ENCODE peak calls at places on chromosomes 1 and 21, in four cellular contexts. One of them, this sample, is unnamed.

GRCh38 chr1:64539279-64539678 is 69.3 kb downstream of the CACHD1 start:
- DNase-seq in A673: no peak
- DNase-seq in ovary: no peak
- DNase-seq in K562: no peak
- DNase-seq in this sample: no peak

GRCh38 chr1:147633759-147634158 is 36.6 kb downstream of the ACP6 start:
- DNase-seq in K562: no peak
- DNase-seq in ovary: no peak
- DNase-seq in A673: no peak
- DNase-seq in this sample: no peak

GRCh38 chr1:87939486-87939885 is 610.8 kb downstream of the LMO4 start:
- DNase-seq in A673: no peak
- DNase-seq in K562: no peak
- DNase-seq in ovary: no peak
- DNase-seq in this sample: no peak

GRCh38 chr1:248857749-248858095 is 1.2 kb downstream of the ZNF692 start:
- DNase-seq in A673: no peak
- DNase-seq in ovary: no peak
- DNase-seq in K562: no peak
- DNase-seq in this sample: no peak

GRCh38 chr1:197307551-197307950 is 39.5 kb downstream of the CRB1 start:
- DNase-seq in K562: no peak
- DNase-seq in A673: no peak
- DNase-seq in ovary: no peak
- DNase-seq in this sample: no peak

GRCh38 chr1:241542199-241542907 is 10.2 kb downstream of the KMO start:
- DNase-seq in ovary: no peak
- DNase-seq in K562: no peak
- DNase-seq in A673: no peak
- DNase-seq in this sample: no peak

GRCh38 chr1:215719569-215719968 is 152.5 kb downstream of the KCTD3 start:
- DNase-seq in K562: no peak
- DNase-seq in ovary: no peak
- DNase-seq in A673: no peak
- DNase-seq in this sample: no peak

GRCh38 chr1:181514298-181515290 is 31.3 kb downstream of the CACNA1E start:
- DNase-seq in A673: no peak
- DNase-seq in ovary: no peak
- DNase-seq in K562: no peak
- DNase-seq in this sample: no peak

GRCh38 chr1:147717051-147717705 is 43.2 kb downstream of the GJA5 start:
- DNase-seq in ovary: no peak
- DNase-seq in K562: no peak
- DNase-seq in A673: no peak
- DNase-seq in this sample: no peak

GRCh38 chr1:43861337-43861736 is 72.3 kb upstream of the ARTN start:
- DNase-seq in A673: peak; percentile 46
- DNase-seq in ovary: no peak
- DNase-seq in K562: no peak
- DNase-seq in this sample: no peak

GRCh38 chr1:198387587-198387986 is 152.9 kb downstream of the ATP6V1G3 start:
- DNase-seq in K562: no peak
- DNase-seq in ovary: no peak
- DNase-seq in A673: no peak
- DNase-seq in this sample: no peak

GRCh38 chr21:34967509-34968289 is 81.4 kb downstream of the RUNX1 start:
- DNase-seq in A673: no peak
- DNase-seq in K562: peak; percentile 61
- DNase-seq in ovary: no peak
- DNase-seq in this sample: no peak

GRCh38 chr1:87274851-87275250 is 53.8 kb upstream of the LMO4 start:
- DNase-seq in A673: peak; percentile 12
- DNase-seq in K562: no peak
- DNase-seq in ovary: no peak
- DNase-seq in this sample: no peak

GRCh38 chr1:56867491-56867890 is 12.9 kb downstream of the C8A start:
- DNase-seq in K562: no peak
- DNase-seq in ovary: no peak
- DNase-seq in A673: no peak
- DNase-seq in this sample: no peak

DNA sequence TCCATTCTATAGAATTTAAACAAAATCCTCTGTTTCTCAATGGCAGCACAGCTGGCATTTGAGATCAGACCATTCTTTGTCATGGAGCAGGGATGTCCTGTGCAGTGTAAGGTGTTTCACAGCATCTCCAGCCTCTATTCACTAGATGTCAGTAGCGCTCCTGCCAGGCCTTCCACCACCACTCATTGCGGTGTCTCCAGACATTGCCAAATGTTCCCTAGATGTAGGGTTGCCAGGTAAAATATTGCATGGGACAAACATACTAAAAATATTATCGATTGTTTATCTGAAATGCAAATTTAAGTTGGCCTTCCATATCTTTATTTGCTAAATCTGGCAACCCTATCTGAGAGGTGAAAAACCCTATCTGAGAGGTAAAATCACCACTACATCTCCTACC is 11.7 kb downstream of the ITLN2 start:
- DNase-seq in ovary: no peak
- DNase-seq in A673: no peak
- DNase-seq in K562: no peak
- DNase-seq in this sample: no peak
- TF ChIP-seq CTCF in ovary: no peak
- TF ChIP-seq CTCF in A673: peak; percentile 20
- TF ChIP-seq CTCF in K562: peak; percentile 39
- TF ChIP-seq CTCF in this sample: peak; percentile 31

GRCh38 chr1:51044199-51044598 is 57.8 kb upstream of the C1orf185 start:
- DNase-seq in ovary: no peak
- DNase-seq in A673: no peak
- DNase-seq in K562: no peak
- DNase-seq in this sample: no peak

GRCh38 chr1:51048021-51048420 is 54.0 kb upstream of the C1orf185 start:
- DNase-seq in A673: no peak
- DNase-seq in K562: no peak
- DNase-seq in ovary: no peak
- DNase-seq in this sample: no peak

GRCh38 chr1:51048670-51049069 is 53.4 kb upstream of the C1orf185 start:
- DNase-seq in ovary: no peak
- DNase-seq in A673: no peak
- DNase-seq in K562: no peak
- DNase-seq in this sample: no peak

DNA sequence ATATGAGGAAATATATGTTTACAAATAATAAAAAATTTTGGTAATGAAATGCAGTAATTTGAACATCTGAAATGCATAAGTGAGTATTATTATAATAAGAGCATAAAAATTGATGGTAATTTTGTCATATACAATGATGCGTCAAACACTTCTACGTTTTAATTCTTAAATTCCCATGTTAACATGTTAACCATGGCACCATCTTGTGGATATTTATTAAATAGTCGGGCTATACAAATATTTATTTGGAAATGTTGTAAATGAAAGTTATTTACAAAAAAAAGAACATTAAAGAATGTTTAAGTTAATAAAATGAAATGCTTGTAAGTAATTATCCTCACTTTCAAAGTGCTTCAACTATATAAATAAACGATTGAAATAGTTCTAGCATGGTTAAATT is 57.2 kb upstream of the C1orf185 start:
- DNase-seq in ovary: no peak
- DNase-seq in K562: peak; percentile 17
- DNase-seq in A673: peak; percentile 32
- DNase-seq in this sample: no peak
- TF ChIP-seq CTCF in ovary: peak; percentile 32
- TF ChIP-seq CTCF in K562: peak; percentile 26
- TF ChIP-seq CTCF in A673: peak; percentile 58
- TF ChIP-seq CTCF in this sample: peak; percentile 52

GRCh38 chr1:90963236-90963635 is 58.6 kb downstream of the ZNF644 start:
- DNase-seq in ovary: no peak
- DNase-seq in A673: no peak
- DNase-seq in K562: no peak
- DNase-seq in this sample: no peak

GRCh38 chr1:90969241-90969640 is 52.6 kb downstream of the ZNF644 start:
- DNase-seq in ovary: no peak
- DNase-seq in K562: no peak
- DNase-seq in A673: no peak
- DNase-seq in this sample: no peak

GRCh38 chr1:90959352-90960206 is 62.3 kb downstream of the ZNF644 start:
- DNase-seq in A673: no peak
- DNase-seq in K562: no peak
- DNase-seq in ovary: no peak
- DNase-seq in this sample: no peak

GRCh38 chr1:90963651-90964050 is 58.2 kb downstream of the ZNF644 start:
- DNase-seq in ovary: no peak
- DNase-seq in K562: no peak
- DNase-seq in A673: no peak
- DNase-seq in this sample: no peak

GRCh38 chr1:90964444-90965035 is 57.3 kb downstream of the ZNF644 start:
- DNase-seq in A673: peak; percentile 56
- DNase-seq in K562: no peak
- DNase-seq in ovary: no peak
- DNase-seq in this sample: no peak
- TF ChIP-seq CTCF in A673: peak; percentile 75
- TF ChIP-seq CTCF in K562: peak; percentile 32
- TF ChIP-seq CTCF in ovary: no peak
- TF ChIP-seq CTCF in this sample: peak; percentile 53

GRCh38 chr21:17454315-17455027 is 58.4 kb upstream of the CXADR start:
- DNase-seq in A673: peak; percentile 92
- DNase-seq in K562: peak; percentile 52
- DNase-seq in ovary: peak; percentile 52
- DNase-seq in this sample: no peak
- TF ChIP-seq CTCF in A673: no peak
- TF ChIP-seq CTCF in K562: no peak
- TF ChIP-seq CTCF in ovary: no peak
- TF ChIP-seq CTCF in this sample: no peak